ENCODE peak calls at places on chromosomes 11 and 22, in four cellular contexts. Z is amniotic stem cell; D is activated T-helper 2 cell treated with anti-CD3 and anti-CD28 coated beads, Interferon-gamma antibody, Interleukin-2, Interleukin-4, amounts not matched to agents 10 μg/mL and 5 μg/mL and 100 μg/mL, durations not matched to agents 14 hours and 24 hours and 36 hours; S is activated CD4-positive, alpha-beta T cell treated with anti-CD3 and anti-CD28 coated beads for 48 hours. L is an unnamed sample.

GRCh38 chr22:45678961-45679912 is 7.6 kb downstream of the ATXN10 start:
- DNase-seq in Z (no peak), D (no peak), S (no peak), L (peak)

GRCh38 chr11:16924826-16925494 is 89.3 kb downstream of the PLEKHA7 start:
- DNase-seq in Z (no peak), D (no peak), S (no peak), L (peak)

GRCh38 chr11:2516276-2517015 is 71.6 kb downstream of the KCNQ1 start:
- DNase-seq in Z (no peak), D (peak), S (no peak), L (no peak)

GRCh38 chr11:75241036-75241905 is 697 bp downstream of the TPBGL start:
- DNase-seq in Z (peak), D (peak), S (peak), L (peak)

GRCh38 chr11:57425565-57426438 is 1.1 kb downstream of the SLC43A3 start:
- DNase-seq in Z (no peak), D (no peak), S (peak), L (no peak)

GRCh38 chr22:46976130-46976529 is 213.7 kb downstream of the TBC1D22A start:
- DNase-seq in Z (no peak), D (no peak), S (no peak), L (no peak)

GRCh38 chr11:113577356-113578163 is 102.4 kb upstream of the DRD2 start:
- DNase-seq in Z (no peak), D (no peak), S (no peak), L (no peak)

GRCh38 chr11:59787816-59788215 is 22.8 kb downstream of the MRPL16 start:
- DNase-seq in Z (no peak), D (no peak), S (no peak), L (no peak)

GRCh38 chr22:48212727-48213126 is 1450.3 kb downstream of the TBC1D22A start:
- DNase-seq in Z (no peak), D (no peak), S (no peak), L (no peak)

GRCh38 chr11:72609045-72609444 is 65.2 kb downstream of the PDE2A start:
- DNase-seq in Z (no peak), D (no peak), S (no peak), L (no peak)

GRCh38 chr22:40035351-40035750 is 40.6 kb downstream of the FAM83F start:
- DNase-seq in Z (no peak), D (no peak), S (no peak), L (no peak)

GRCh38 chr11:2208691-2209369 is 37.2 kb upstream of the TH start:
- DNase-seq in Z (no peak), D (no peak), S (no peak), L (no peak)

GRCh38 chr11:9535189-9535781 is 38.2 kb upstream of the WEE1 start:
- DNase-seq in Z (no peak), D (peak), S (peak), L (peak)

GRCh38 chr11:90919332-90919731 is 696.5 kb upstream of the CHORDC1 start:
- DNase-seq in Z (no peak), D (no peak), S (no peak), L (no peak)

GRCh38 chr11:123607781-123608180 is 46.6 kb downstream of the SCN3B start:
- DNase-seq in Z (no peak), D (no peak), S (no peak), L (no peak)

GRCh38 chr11:106642331-106642730 is 375.9 kb downstream of the GUCY1A2 start:
- DNase-seq in Z (peak), D (no peak), S (no peak), L (no peak)

GRCh38 chr11:85784907-85785306 is 26.0 kb downstream of the SYTL2 start:
- DNase-seq in Z (no peak), D (no peak), S (no peak), L (no peak)

GRCh38 chr11:63817758-63818498 is 4.7 kb downstream of the SPINDOC start:
- DNase-seq in Z (no peak), D (no peak), S (no peak), L (no peak)

GRCh38 chr11:96213500-96213899 is 129.5 kb downstream of the MAML2 start:
- DNase-seq in Z (peak), D (no peak), S (no peak), L (peak)

GRCh38 chr11:30876656-30877371 is 290.7 kb upstream of the MPPED2 start:
- DNase-seq in Z (no peak), D (no peak), S (no peak), L (no peak)

GRCh38 chr11:78343303-78343702 is 74.3 kb downstream of the GAB2 start:
- DNase-seq in Z (no peak), D (no peak), S (no peak), L (no peak)

GRCh38 chr11:44804449-44805151 is 77.8 kb downstream of the TSPAN18 start:
- DNase-seq in Z (no peak), D (no peak), S (no peak), L (no peak)

GRCh38 chr11:2536440-2536989 is 91.7 kb downstream of the KCNQ1 start:
- DNase-seq in Z (no peak), D (no peak), S (no peak), L (no peak)

GRCh38 chr11:74571062-74571399 is 21.4 kb upstream of the POLD3 start:
- DNase-seq in Z (no peak), D (no peak), S (no peak), L (no peak)

GRCh38 chr22:47190276-47190956 is 428.0 kb downstream of the TBC1D22A start:
- DNase-seq in Z (no peak), D (no peak), S (peak), L (no peak)